ENCODE peak calls at places on chromosomes 13 and 19, in eight cellular contexts. L, O, K, V, F, P, R and N are unnamed samples.

GRCh38 chr13:93338906-93339305 is 112.3 kb downstream of the GPC6 start:
- DNase-seq in L (no peak), O (no peak), K (no peak), V (no peak), F (no peak), P (no peak), R (no peak), N (no peak)

GRCh38 chr19:7188682-7189629 is 105.3 kb downstream of the INSR start:
- DNase-seq in L (no peak), O (no peak), K (peak; percentile 35), V (no peak), F (peak; percentile 6), P (no peak), R (no peak), N (peak; percentile 32)

GRCh38 chr13:49165798-49166752 is 54.1 kb upstream of the MLNR start:
- DNase-seq in L (no peak), O (no peak), K (peak; percentile 4), V (no peak), F (peak; percentile 46), P (no peak), R (no peak), N (no peak)

GRCh38 chr13:96984061-96984508 is 10.2 kb downstream of the OXGR1 start:
- DNase-seq in L (peak; percentile 20), O (no peak), K (no peak), V (no peak), F (no peak), P (no peak), R (peak; percentile 73), N (no peak)

GRCh38 chr19:33150852-33151518 is 19.1 kb downstream of the WDR88 start:
- DNase-seq in L (no peak), O (no peak), K (no peak), V (no peak), F (no peak), P (no peak), R (no peak), N (no peak)

GRCh38 chr13:112871742-112872141 is 97.3 kb upstream of the MCF2L start:
- DNase-seq in L (no peak), O (no peak), K (no peak), V (no peak), F (no peak), P (no peak), R (no peak), N (no peak)

GRCh38 chr13:63408227-63409202 is 1992.9 kb upstream of the PCDH20 start:
- DNase-seq in L (no peak), O (no peak), K (no peak), V (no peak), F (peak; percentile 62), P (peak; percentile 41), R (no peak), N (no peak)

GRCh38 chr13:28540612-28541011 is 45.7 kb upstream of the FLT1 start:
- DNase-seq in L (peak; percentile 26), O (no peak), K (no peak), V (no peak), F (no peak), P (peak; percentile 28), R (no peak), N (no peak)

GRCh38 chr19:18364826-18365528 is 21.0 kb upstream of the GDF15 start:
- DNase-seq in L (peak; percentile 99), O (no peak), K (peak; percentile 34), V (no peak), F (peak; percentile 100), P (peak; percentile 100), R (peak; percentile 93), N (peak; percentile 47)

GRCh38 chr19:13459351-13459750 is 46.9 kb downstream of the CACNA1A start:
- DNase-seq in L (no peak), O (no peak), K (no peak), V (no peak), F (no peak), P (no peak), R (no peak), N (no peak)

GRCh38 chr19:33621065-33621785 is 528 bp upstream of the CHST8 start:
- DNase-seq in L (no peak), O (no peak), K (no peak), V (no peak), F (no peak), P (no peak), R (no peak), N (peak; percentile 65)

GRCh38 chr19:55526216-55527196 is 10.4 kb downstream of the SBK2 start:
- DNase-seq in L (peak; percentile 76), O (no peak), K (peak; percentile 63), V (no peak), F (peak; percentile 84), P (peak; percentile 83), R (peak; percentile 81), N (peak; percentile 87)

GRCh38 chr13:80923907-80924306 is 583.0 kb upstream of the SPRY2 start:
- DNase-seq in L (no peak), O (no peak), K (no peak), V (no peak), F (peak; percentile 62), P (no peak), R (no peak), N (no peak)